ENCODE peak calls at places on chromosomes 6 and 20, in six cellular contexts. One of them, this sample, is unnamed.

GRCh38 chr20:4230651-4231050 is 215.3 kb upstream of the RNF24 start:
- DNase-seq in BJ: no peak
- DNase-seq in GM23338: no peak
- DNase-seq in psoas muscle: no peak
- DNase-seq in bronchial epithelial cell: peak; percentile 43
- DNase-seq in cardiac muscle cell: peak; percentile 43
- DNase-seq in this sample: peak; percentile 61

GRCh38 chr20:60046436-60046835 is 88.2 kb downstream of the CDH26 start:
- DNase-seq in BJ: no peak
- DNase-seq in GM23338: no peak
- DNase-seq in psoas muscle: no peak
- DNase-seq in bronchial epithelial cell: no peak
- DNase-seq in cardiac muscle cell: no peak
- DNase-seq in this sample: no peak

GRCh38 chr6:29376003-29376402 is 912 bp upstream of the OR12D3 start:
- DNase-seq in BJ: no peak
- DNase-seq in GM23338: peak; percentile 47
- DNase-seq in psoas muscle: no peak
- DNase-seq in bronchial epithelial cell: peak; percentile 49
- DNase-seq in cardiac muscle cell: peak; percentile 11
- DNase-seq in this sample: peak; percentile 58

GRCh38 chr6:136788069-136788902 is 4.0 kb downstream of the MAP3K5 start:
- DNase-seq in BJ: peak; percentile 62
- DNase-seq in GM23338: no peak
- DNase-seq in psoas muscle: no peak
- DNase-seq in bronchial epithelial cell: peak; percentile 83
- DNase-seq in cardiac muscle cell: peak; percentile 81
- DNase-seq in this sample: peak; percentile 77

GRCh38 chr6:103570431-103570830 is 1289.3 kb downstream of the HACE1 start:
- DNase-seq in BJ: no peak
- DNase-seq in GM23338: no peak
- DNase-seq in psoas muscle: no peak
- DNase-seq in bronchial epithelial cell: peak; percentile 56
- DNase-seq in cardiac muscle cell: no peak
- DNase-seq in this sample: peak; percentile 65

GRCh38 chr6:138044458-138044857 is 62.8 kb downstream of the PERP start:
- DNase-seq in BJ: no peak
- DNase-seq in GM23338: no peak
- DNase-seq in psoas muscle: no peak
- DNase-seq in bronchial epithelial cell: peak; percentile 96
- DNase-seq in cardiac muscle cell: no peak
- DNase-seq in this sample: peak; percentile 93

GRCh38 chr6:40630046-40630445 is 42.9 kb upstream of the LRFN2 start:
- DNase-seq in BJ: no peak
- DNase-seq in GM23338: no peak
- DNase-seq in psoas muscle: no peak
- DNase-seq in bronchial epithelial cell: no peak
- DNase-seq in cardiac muscle cell: no peak
- DNase-seq in this sample: no peak

GRCh38 chr6:108656834-108657233 is 96.1 kb downstream of the FOXO3 start:
- DNase-seq in BJ: no peak
- DNase-seq in GM23338: no peak
- DNase-seq in psoas muscle: no peak
- DNase-seq in bronchial epithelial cell: no peak
- DNase-seq in cardiac muscle cell: no peak
- DNase-seq in this sample: no peak

GRCh38 chr20:35192071-35192872 is 20.4 kb downstream of the PROCR start:
- DNase-seq in BJ: no peak
- DNase-seq in GM23338: peak; percentile 14
- DNase-seq in psoas muscle: no peak
- DNase-seq in bronchial epithelial cell: peak; percentile 68
- DNase-seq in cardiac muscle cell: peak; percentile 21
- DNase-seq in this sample: peak; percentile 68

GRCh38 chr6:70686548-70687133 is 19.0 kb downstream of the SMAP1 start:
- DNase-seq in BJ: no peak
- DNase-seq in GM23338: peak; percentile 59
- DNase-seq in psoas muscle: no peak
- DNase-seq in bronchial epithelial cell: peak; percentile 50
- DNase-seq in cardiac muscle cell: peak; percentile 57
- DNase-seq in this sample: peak; percentile 49

GRCh38 chr20:47487175-47487917 is 14.3 kb upstream of the NCOA3 start:
- DNase-seq in BJ: no peak
- DNase-seq in GM23338: no peak
- DNase-seq in psoas muscle: no peak
- DNase-seq in bronchial epithelial cell: peak; percentile 47
- DNase-seq in cardiac muscle cell: peak; percentile 52
- DNase-seq in this sample: no peak
- H3K4me3 ChIP-seq in BJ: no peak overlapping the region
- H3K4me3 ChIP-seq in GM23338: no peak overlapping the region
- H3K4me3 ChIP-seq in psoas muscle: no peak overlapping the region
- H3K4me3 ChIP-seq in bronchial epithelial cell: no peak overlapping the region
- H3K4me3 ChIP-seq in cardiac muscle cell: no peak overlapping the region
- H3K4me3 ChIP-seq in this sample: no peak overlapping the region

DNA sequence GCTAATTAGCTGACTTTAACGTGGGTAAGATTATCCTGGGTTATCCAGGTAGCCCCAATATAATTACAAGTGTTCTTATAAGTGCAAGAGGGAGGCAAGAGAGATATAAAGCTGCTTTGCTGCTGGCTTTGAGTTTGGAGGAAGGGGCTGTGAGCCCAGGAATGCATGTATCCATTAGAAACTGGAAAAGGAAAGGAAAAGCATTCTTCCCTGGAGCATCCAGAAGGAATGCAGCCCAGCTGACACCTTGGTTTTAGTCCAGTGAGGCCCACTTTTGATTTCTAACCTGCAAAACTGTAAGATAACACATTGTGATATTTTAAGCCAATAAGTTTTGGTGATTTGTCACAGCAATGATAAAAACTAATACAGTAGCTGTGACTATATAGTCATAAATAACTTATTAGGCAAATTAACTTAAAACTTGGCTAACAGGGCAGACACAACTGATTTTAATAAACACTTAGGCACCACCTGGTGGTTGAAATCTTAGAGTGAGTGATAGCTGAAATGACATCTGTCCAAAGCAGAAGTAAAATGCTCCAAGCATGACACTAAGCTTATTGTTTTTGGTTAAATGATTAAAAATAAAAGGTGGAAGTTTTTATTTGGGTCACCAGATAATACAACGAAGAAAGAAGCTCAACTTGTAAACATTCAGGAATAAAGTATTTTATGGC is 35.6 kb downstream of the ADGRF4 start:
- DNase-seq in BJ: no peak
- DNase-seq in GM23338: peak; percentile 60
- DNase-seq in psoas muscle: no peak
- DNase-seq in bronchial epithelial cell: peak; percentile 68
- DNase-seq in cardiac muscle cell: peak; percentile 19
- DNase-seq in this sample: peak; percentile 72
- TF ChIP-seq CTCF in BJ: peak; percentile 12
- TF ChIP-seq CTCF in GM23338: peak; percentile 46
- TF ChIP-seq CTCF in psoas muscle: peak; percentile 47
- TF ChIP-seq CTCF in bronchial epithelial cell: peak; percentile 41
- TF ChIP-seq CTCF in cardiac muscle cell: no peak
- TF ChIP-seq CTCF in this sample: peak; percentile 60

GRCh38 chr6:57252137-57252536 is 30.0 kb upstream of the RAB23 start:
- DNase-seq in BJ: no peak
- DNase-seq in GM23338: no peak
- DNase-seq in psoas muscle: no peak
- DNase-seq in bronchial epithelial cell: no peak
- DNase-seq in cardiac muscle cell: no peak
- DNase-seq in this sample: no peak
- H3K4me3 ChIP-seq in BJ: no peak overlapping the region
- H3K4me3 ChIP-seq in GM23338: no peak overlapping the region
- H3K4me3 ChIP-seq in psoas muscle: no peak overlapping the region
- H3K4me3 ChIP-seq in bronchial epithelial cell: no peak overlapping the region
- H3K4me3 ChIP-seq in cardiac muscle cell: no peak overlapping the region
- H3K4me3 ChIP-seq in this sample: no peak overlapping the region

DNA sequence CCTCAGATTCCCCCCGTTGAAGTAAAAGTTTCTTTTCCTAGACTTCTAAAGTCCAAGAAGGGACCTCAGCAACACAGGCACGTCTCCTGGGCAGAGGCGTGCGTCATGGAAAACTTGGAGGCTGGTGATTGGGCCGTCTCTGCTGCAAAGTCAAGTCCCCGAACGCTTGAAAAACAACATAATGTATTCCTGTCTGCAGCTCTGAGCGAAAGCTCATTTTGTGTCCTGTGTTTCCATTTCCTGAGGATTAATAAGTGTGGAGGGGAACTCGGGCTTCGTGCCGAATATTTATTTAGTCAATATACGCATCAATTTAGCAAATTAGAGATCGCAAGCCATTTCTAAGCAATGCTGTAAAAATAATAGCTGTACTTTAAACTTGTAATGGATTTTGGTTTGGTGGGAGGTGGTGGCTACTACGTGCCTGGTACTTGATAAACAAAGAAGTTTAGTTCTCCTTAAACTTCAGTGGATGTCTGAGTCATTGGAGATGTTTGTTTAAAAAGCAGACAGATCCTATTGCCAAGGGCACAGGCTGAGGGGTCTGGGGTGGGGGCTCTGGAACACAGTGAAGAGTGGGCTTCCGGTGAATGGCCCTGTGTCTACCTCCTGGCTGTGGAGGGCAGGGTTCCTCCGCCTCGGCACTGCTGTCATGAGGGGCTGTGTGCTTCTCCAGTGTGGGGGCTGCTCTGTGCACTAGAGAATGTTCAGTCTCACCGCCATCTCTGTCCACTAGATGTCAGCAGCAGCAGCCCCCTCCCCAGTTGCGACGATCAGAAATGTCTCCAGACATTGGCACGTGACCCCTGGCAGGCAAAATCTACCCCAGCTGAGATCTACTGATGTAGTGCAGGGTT is 21.8 kb downstream of the PCK1 start:
- DNase-seq in BJ: no peak
- DNase-seq in GM23338: peak; percentile 67
- DNase-seq in psoas muscle: no peak
- DNase-seq in bronchial epithelial cell: peak; percentile 17
- DNase-seq in cardiac muscle cell: peak; percentile 44
- DNase-seq in this sample: peak; percentile 14
- TF ChIP-seq CTCF in BJ: peak; percentile 48
- TF ChIP-seq CTCF in GM23338: peak; percentile 76
- TF ChIP-seq CTCF in psoas muscle: peak; percentile 29
- TF ChIP-seq CTCF in bronchial epithelial cell: peak; percentile 32
- TF ChIP-seq CTCF in cardiac muscle cell: no peak
- TF ChIP-seq CTCF in this sample: peak; percentile 21

DNA sequence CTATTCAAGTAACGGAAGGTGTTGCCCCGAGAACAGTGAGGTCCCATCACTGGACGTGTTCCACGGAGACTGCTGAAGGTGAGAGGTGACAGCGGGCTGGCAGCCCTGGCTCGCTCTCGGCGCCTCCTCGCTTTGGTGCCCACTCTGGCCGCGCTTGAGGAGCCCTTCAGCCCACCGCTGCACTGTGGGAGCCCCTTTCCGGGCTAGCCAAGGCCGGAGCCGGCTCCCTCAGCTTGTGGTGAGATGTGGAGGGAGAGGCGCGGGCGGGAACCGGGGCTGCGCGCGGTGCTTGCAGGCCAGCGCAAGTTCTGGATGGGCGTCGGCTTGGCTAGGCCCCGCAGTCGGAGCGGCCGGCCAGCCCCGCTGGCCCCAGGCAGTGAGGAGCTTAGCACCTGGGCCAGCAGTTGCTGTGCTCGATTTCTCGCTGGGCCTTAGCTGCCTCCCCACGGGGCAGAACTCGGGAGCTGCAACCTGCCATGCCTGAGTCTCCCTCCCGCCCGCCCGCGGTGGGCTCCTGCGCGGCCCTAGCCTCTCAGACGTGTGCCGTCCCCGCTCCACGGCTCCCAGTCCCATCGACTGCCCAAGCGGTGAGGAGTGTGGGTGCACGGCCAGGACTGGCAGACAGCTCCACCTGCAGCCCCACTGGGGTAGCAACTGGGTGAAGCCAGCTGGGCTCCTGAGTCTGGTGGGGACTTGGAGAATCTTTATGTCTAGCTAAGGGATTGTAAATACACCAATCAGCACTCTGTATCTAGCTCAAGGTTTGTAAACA is 77.6 kb downstream of the RNF182 start:
- DNase-seq in BJ: no peak
- DNase-seq in GM23338: peak; percentile 51
- DNase-seq in psoas muscle: no peak
- DNase-seq in bronchial epithelial cell: no peak
- DNase-seq in cardiac muscle cell: no peak
- DNase-seq in this sample: no peak
- H3K4me3 ChIP-seq in BJ: no peak overlapping the region
- H3K4me3 ChIP-seq in GM23338: no peak overlapping the region
- H3K4me3 ChIP-seq in psoas muscle: no peak overlapping the region
- H3K4me3 ChIP-seq in bronchial epithelial cell: no peak overlapping the region
- H3K4me3 ChIP-seq in cardiac muscle cell: no peak overlapping the region
- H3K4me3 ChIP-seq in this sample: no peak overlapping the region

GRCh38 chr6:34485321-34486060 is 19.6 kb downstream of the PACSIN1 start:
- DNase-seq in BJ: no peak
- DNase-seq in GM23338: no peak
- DNase-seq in psoas muscle: no peak
- DNase-seq in bronchial epithelial cell: no peak
- DNase-seq in cardiac muscle cell: no peak
- DNase-seq in this sample: no peak
- TF ChIP-seq CTCF in BJ: no peak
- TF ChIP-seq CTCF in GM23338: no peak
- TF ChIP-seq CTCF in psoas muscle: no peak
- TF ChIP-seq CTCF in bronchial epithelial cell: no peak
- TF ChIP-seq CTCF in cardiac muscle cell: no peak
- TF ChIP-seq CTCF in this sample: no peak

This sample was measured in epithelial cell of esophagus.